ENCODE peak calls at places on chromosomes 16 and 17, in four cellular contexts. P is activated gamma-delta T cell treated with anti-CD3 and anti-CD28 coated beads, Interleukin-2, amount 50 U/mL, for 16 hours; D is activated T-helper 1 cell treated with anti-CD3 and anti-CD28 coated beads, Interleukin-2, amount 50 U/mL, for 16 hours; F is GM23248. B is an unnamed sample.

GRCh38 chr17:56665864-56666263 is 72.4 kb downstream of the NOG start:
- DNase-seq in P (no peak), D (no peak), F (no peak), B (no peak)

GRCh38 chr16:86880316-86881117 is 302.2 kb downstream of the FOXL1 start:
- DNase-seq in P (no peak), D (no peak), F (peak; percentile 42), B (no peak)

GRCh38 chr17:19719365-19720209 is 3.2 kb upstream of the SLC47A2 start:
- DNase-seq in P (no peak), D (no peak), F (peak; percentile 25), B (no peak)

GRCh38 chr16:27770271-27771196 is 220.6 kb downstream of the KATNIP start:
- DNase-seq in P (no peak), D (no peak), F (no peak), B (no peak)

GRCh38 chr17:77528516-77529327 is 388.0 kb downstream of the SEC14L1 start:
- DNase-seq in P (no peak), D (no peak), F (no peak), B (no peak)

GRCh38 chr16:1152123-1152638 is 725 bp upstream of the CACNA1H start:
- DNase-seq in P (peak; percentile 23), D (peak; percentile 19), F (peak; percentile 24), B (no peak)

GRCh38 chr17:69592692-69593350 is 178.3 kb downstream of the MAP2K6 start:
- DNase-seq in P (no peak), D (no peak), F (peak; percentile 63), B (no peak)

GRCh38 chr17:8506145-8506544 is 70.5 kb downstream of the NDEL1 start:
- DNase-seq in P (no peak), D (no peak), F (no peak), B (no peak)

GRCh38 chr16:1535391-1536291 is 2.2 kb downstream of the TMEM204 start:
- DNase-seq in P (no peak), D (no peak), F (peak; percentile 24), B (no peak)

B was measured in stimulated activated effector memory CD8-positive, alpha-beta T cell treated with anti-CD3 and anti-CD28 coated beads, Interleukin-12 subunit alpha, Interleukin-12 subunit beta, amount 100 ng/mL, for 72 hours.